ENCODE peak calls at places on chromosomes 7 and 10, in seven cellular contexts. H is tibial nerve, C is heart left ventricle, R is PC-3, J is cardiac muscle cell, M is sigmoid colon, Y is adrenal gland. K is an unnamed sample.

GRCh38 chr7:22720791-22721786 is 5.9 kb upstream of the IL6 start:
- DNase-seq in Y (no peak), R (peak; percentile 4), M (no peak), C (no peak), J (peak; percentile 67), H (no peak), K (no peak)

GRCh38 chr7:73769481-73770001 is 529 bp downstream of the CLDN3 start:
- DNase-seq in J (no peak), R (peak; percentile 8), M (no peak), H (no peak), Y (no peak), C (no peak), K (no peak)

GRCh38 chr10:24459836-24460235 is 250.9 kb downstream of the KIAA1217 start:
- DNase-seq in Y (no peak), J (no peak), R (no peak), M (no peak), H (no peak), C (no peak), K (no peak)

GRCh38 chr7:151825711-151826110 is 51.2 kb downstream of the PRKAG2 start:
- DNase-seq in H (no peak), J (no peak), R (no peak), C (peak; percentile 25), M (no peak), Y (no peak), K (no peak)

GRCh38 chr10:103736763-103737162 is 118.6 kb downstream of the SH3PXD2A start:
- DNase-seq in C (no peak), H (no peak), J (no peak), M (no peak), R (peak; percentile 46), Y (peak; percentile 22), K (peak; percentile 28)

GRCh38 chr7:33706666-33707194 is 198.6 kb upstream of the BMPER start:
- DNase-seq in J (no peak), C (no peak), Y (no peak), R (no peak), M (no peak), H (no peak), K (no peak)

GRCh38 chr10:14353291-14353913 is 22.7 kb upstream of the FRMD4A start:
- DNase-seq in H (no peak), M (no peak), J (no peak), C (no peak), R (no peak), Y (no peak), K (no peak)

GRCh38 chr10:5538446-5538845 is 13.7 kb downstream of the CALML3 start:
- DNase-seq in J (peak; percentile 57), M (peak; percentile 37), C (no peak), R (no peak), H (no peak), Y (no peak), K (no peak)

GRCh38 chr7:35848728-35849127 is 47.9 kb downstream of the SEPTIN7 start:
- DNase-seq in Y (no peak), H (no peak), J (peak; percentile 11), R (no peak), C (no peak), M (no peak), K (no peak)

GRCh38 chr7:159144756-159145543 is at the start of gene VIPR2:
- DNase-seq in C (no peak), Y (no peak), J (no peak), H (no peak), R (no peak), M (peak; percentile 88), K (peak; percentile 40)

GRCh38 chr10:131805696-131806095 is 95.1 kb upstream of the PPP2R2D start:
- DNase-seq in R (no peak), M (peak; percentile 27), C (no peak), H (no peak), Y (no peak), J (no peak), K (no peak)

DNA sequence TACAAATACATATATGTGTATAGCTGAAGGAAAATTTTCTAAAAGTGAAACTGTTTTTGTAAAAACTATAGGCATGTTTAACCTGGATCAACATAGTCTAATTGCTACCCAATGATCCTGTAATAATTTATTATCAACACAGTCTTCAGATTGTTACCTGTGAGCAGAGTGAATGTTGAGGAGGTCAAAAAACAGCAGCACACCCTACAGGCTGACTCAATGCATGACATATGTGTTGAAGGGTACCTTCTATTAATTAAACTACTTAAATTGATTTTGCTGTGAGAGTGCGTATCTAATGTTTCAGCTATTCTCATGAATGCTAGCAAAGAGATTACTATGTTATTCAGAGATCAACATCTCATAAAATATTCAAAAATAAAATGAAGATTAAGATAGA is 411.4 kb downstream of the TNS3 start:
- DNase-seq in H (no peak), M (no peak), J (peak; percentile 22), C (no peak), R (peak; percentile 20), Y (no peak), K (no peak)
- TF ChIP-seq CTCF in H (peak; percentile 4), M (no peak), J (peak; percentile 38), C (peak; percentile 25), R (peak; percentile 64), Y (no peak), K (no peak)

GRCh38 chr10:88881922-88882645 is 2.0 kb downstream of the STAMBPL1 start:
- DNase-seq in R (no peak), C (no peak), Y (no peak), H (no peak), M (no peak), J (peak; percentile 23), K (no peak)
- H3K4me3 ChIP-seq in R (peak overlapping the region; percentile 87), C (peak overlapping the region; percentile 82), Y (peak overlapping the region; percentile 83), H (no peak overlapping the region), M (peak overlapping the region; percentile 78), J (no peak overlapping the region), K (no peak overlapping the region)

GRCh38 chr7:139641337-139641992 is 118.0 kb downstream of the CLEC2L start:
- DNase-seq in R (no peak), Y (no peak), C (no peak), M (no peak), J (no peak), H (no peak), K (no peak)
- H3K36me3 ChIP-seq in R (peaks cover 44% of the 10 kb centered on the region), Y (no peaks in the 10 kb centered on the region), C (peaks cover 15% of the 10 kb centered on the region), M (no peaks in the 10 kb centered on the region), J (no peaks in the 10 kb centered on the region), H (no peaks in the 10 kb centered on the region), K (no peaks in the 10 kb centered on the region)

GRCh38 chr10:31617767-31618166 is 298.8 kb downstream of the ZEB1 start:
- DNase-seq in J (no peak), C (no peak), M (no peak), Y (no peak), R (no peak), H (no peak), K (no peak)
- TF ChIP-seq CTCF in J (no peak), C (no peak), M (no peak), Y (no peak), R (no peak), H (no peak), K (no peak)

GRCh38 chr10:130141878-130142277 is 5.7 kb downstream of the GLRX3 start:
- DNase-seq in R (no peak), H (no peak), J (no peak), Y (no peak), C (no peak), M (no peak), K (no peak)

GRCh38 chr10:130138479-130138866 is 2.3 kb downstream of the GLRX3 start:
- DNase-seq in R (peak; percentile 84), H (no peak), M (no peak), C (no peak), Y (peak; percentile 70), J (peak; percentile 21), K (no peak)

GRCh38 chr10:130141460-130141859 is 5.3 kb downstream of the GLRX3 start:
- DNase-seq in H (no peak), C (no peak), J (peak; percentile 40), R (no peak), M (no peak), Y (no peak), K (no peak)

GRCh38 chr10:130141038-130141437 is 4.8 kb downstream of the GLRX3 start:
- DNase-seq in R (no peak), H (no peak), Y (no peak), C (no peak), J (no peak), M (no peak), K (no peak)

DNA sequence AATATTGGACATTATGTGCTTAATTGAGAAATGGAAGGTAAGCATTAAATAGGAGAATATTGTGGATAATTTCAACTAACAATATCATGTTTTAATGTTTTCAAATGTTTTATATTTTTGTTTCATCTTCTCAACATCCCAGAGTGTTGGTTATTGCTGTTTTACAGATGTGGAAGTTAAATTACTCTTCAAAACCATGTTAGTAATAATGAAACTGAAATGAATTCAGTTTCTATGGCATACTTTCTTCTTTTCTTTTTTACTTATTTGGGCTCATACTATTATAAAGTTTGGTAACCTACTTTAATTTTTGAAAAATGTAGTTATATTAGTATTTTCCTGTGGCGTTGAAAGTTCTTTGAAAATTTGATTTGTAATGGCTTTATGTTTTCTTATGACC is 4.2 kb downstream of the GLRX3 start:
- DNase-seq in M (no peak), Y (no peak), C (no peak), J (no peak), H (no peak), R (no peak), K (no peak)
- H3K4me3 ChIP-seq in M (no peak overlapping the region), Y (no peak overlapping the region), C (no peak overlapping the region), J (no peak overlapping the region), H (no peak overlapping the region), R (no peak overlapping the region), K (no peak overlapping the region)

GRCh38 chr10:91975438-91975837 is 51.9 kb downstream of the BTAF1 start:
- DNase-seq in C (no peak), Y (no peak), R (no peak), J (no peak), H (no peak), M (no peak), K (no peak)

GRCh38 chr10:91977501-91977900 is 53.9 kb downstream of the BTAF1 start:
- DNase-seq in H (no peak), C (no peak), J (no peak), Y (no peak), M (no peak), R (peak; percentile 5), K (no peak)

GRCh38 chr10:91980319-91980718 is 56.7 kb downstream of the BTAF1 start:
- DNase-seq in M (no peak), J (no peak), R (no peak), C (no peak), Y (no peak), H (no peak), K (no peak)

GRCh38 chr10:91976324-91977051 is 52.9 kb downstream of the BTAF1 start:
- DNase-seq in H (no peak), M (no peak), C (no peak), Y (no peak), J (peak; percentile 73), R (peak; percentile 22), K (no peak)

GRCh38 chr10:91978585-91978984 is 55.0 kb downstream of the BTAF1 start:
- DNase-seq in J (no peak), Y (no peak), C (no peak), M (no peak), H (no peak), R (no peak), K (no peak)
- H3K36me3 ChIP-seq in J (peaks cover 17% of the 10 kb centered on the region), Y (peaks cover 22% of the 10 kb centered on the region), C (peaks cover 33% of the 10 kb centered on the region), M (peaks cover 10% of the 10 kb centered on the region), H (peaks cover 8% of the 10 kb centered on the region), R (peaks cover 20% of the 10 kb centered on the region), K (no peaks in the 10 kb centered on the region)

K was measured in testis.